ENCODE peak calls at places on chromosomes 1 and 21, in ten cellular contexts. H is keratinocyte; O is A549; S is mucosa of descending colon; D is H1; X is kidney; E is CD4-positive, alpha-beta T cell; F is suprapubic skin; M is stomach; T is body of pancreas. U is an unnamed sample. For H3K9me3, the result is how much of the 10 kb centered on the place peaks cover.

GRCh38 chr1:94832446-94832845 is 12.3 kb downstream of the SLC44A3 start:
- DNase-seq in H (no peak), O (no peak), S (no peak), D (no peak), X (no peak), E (no peak), F (no peak), M (no peak), T (no peak), U (no peak)

GRCh38 chr1:153001382-153001781 is at the start of gene SPRR3:
- DNase-seq in H (no peak), O (no peak), S (no peak), D (no peak), X (no peak), E (no peak), F (no peak), M (no peak), T (no peak), U (no peak)

GRCh38 chr1:18941221-18942141 is 15.0 kb downstream of the IFFO2 start:
- DNase-seq in H (no peak), O (peak), S (no peak), D (no peak), X (peak), E (no peak), F (no peak), M (no peak), T (peak), U (no peak)

GRCh38 chr21:40841524-40842196 is 5.3 kb downstream of the DSCAM start:
- DNase-seq in H (no peak), O (peak), S (peak), D (peak), X (peak), E (no peak), F (no peak), M (peak), T (peak), U (peak)

GRCh38 chr1:11594222-11594621 is 60.0 kb downstream of the FBXO2 start:
- DNase-seq in H (no peak), O (peak), S (no peak), D (peak), X (no peak), E (no peak), F (no peak), M (no peak), T (no peak), U (no peak)

GRCh38 chr1:193533883-193534282 is 347.5 kb upstream of the B3GALT2 start:
- DNase-seq in H (no peak), O (no peak), S (no peak), D (no peak), X (no peak), E (no peak), F (no peak), M (no peak), T (no peak), U (no peak)

GRCh38 chr1:75616436-75617433 is 5.8 kb upstream of the SLC44A5 start:
- DNase-seq in H (no peak), O (no peak), S (peak), D (no peak), X (peak), E (no peak), F (peak), M (no peak), T (no peak), U (peak)

GRCh38 chr1:200096774-200097173 is 69.3 kb downstream of the NR5A2 start:
- DNase-seq in H (no peak), O (no peak), S (no peak), D (no peak), X (no peak), E (no peak), F (no peak), M (no peak), T (no peak), U (no peak)

GRCh38 chr1:49765034-49765433 is 258.7 kb downstream of the AGBL4 start:
- DNase-seq in H (no peak), O (no peak), S (no peak), D (no peak), X (no peak), E (no peak), F (no peak), M (no peak), T (peak), U (no peak)

GRCh38 chr1:159823401-159823800 is 3.3 kb upstream of the SLAMF8 start:
- DNase-seq in H (no peak), O (no peak), S (peak), D (no peak), X (no peak), E (no peak), F (no peak), M (no peak), T (no peak), U (no peak)

GRCh38 chr1:18175530-18176377 is 68.2 kb downstream of the IGSF21 start:
- DNase-seq in H (no peak), O (no peak), S (no peak), D (no peak), X (no peak), E (no peak), F (no peak), M (peak), T (peak), U (no peak)

GRCh38 chr1:66217021-66217420 is 316.9 kb upstream of the SGIP1 start:
- DNase-seq in H (no peak), O (peak), S (no peak), D (no peak), X (no peak), E (no peak), F (no peak), M (no peak), T (no peak), U (no peak)
- H3K9me3 ChIP-seq in H (under half), O (under half), S (under half), D (under half), X (under half), E (under half), F (under half), M (under half), T (under half), U (under half)

DNA sequence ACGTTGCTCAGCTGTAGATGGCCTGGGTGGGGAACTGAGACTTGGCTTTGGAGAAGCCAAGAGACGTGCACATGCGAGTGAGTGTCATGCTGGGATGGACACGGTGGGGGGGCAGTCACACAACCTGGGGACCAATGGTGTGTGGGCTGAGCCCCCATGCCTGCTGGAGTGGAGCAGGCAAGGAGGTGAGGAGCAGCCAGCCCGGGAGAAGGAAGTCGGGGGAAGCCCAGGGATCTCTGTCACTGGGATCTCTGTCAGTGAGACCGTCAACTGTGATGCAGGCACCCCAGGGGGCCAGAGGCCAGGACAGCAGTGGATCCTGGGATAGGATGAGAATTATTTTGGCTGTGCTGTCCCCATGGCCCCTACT is 11.0 kb upstream of the ZNF669 start:
- DNase-seq in H (no peak), O (no peak), S (no peak), D (no peak), X (no peak), E (no peak), F (no peak), M (no peak), T (no peak), U (no peak)
- H3K9me3 ChIP-seq in H (under half), O (under half), S (under half), D (under half), X (under half), E (under half), F (under half), M (under half), T (under half), U (under half)

GRCh38 chr1:179714159-179714558 is 28.9 kb upstream of the FAM163A start:
- DNase-seq in H (no peak), O (no peak), S (no peak), D (no peak), X (no peak), E (no peak), F (no peak), M (no peak), T (no peak), U (no peak)

GRCh38 chr1:179714623-179715022 is 28.5 kb upstream of the FAM163A start:
- DNase-seq in H (no peak), O (no peak), S (no peak), D (no peak), X (no peak), E (no peak), F (no peak), M (no peak), T (no peak), U (no peak)

DNA sequence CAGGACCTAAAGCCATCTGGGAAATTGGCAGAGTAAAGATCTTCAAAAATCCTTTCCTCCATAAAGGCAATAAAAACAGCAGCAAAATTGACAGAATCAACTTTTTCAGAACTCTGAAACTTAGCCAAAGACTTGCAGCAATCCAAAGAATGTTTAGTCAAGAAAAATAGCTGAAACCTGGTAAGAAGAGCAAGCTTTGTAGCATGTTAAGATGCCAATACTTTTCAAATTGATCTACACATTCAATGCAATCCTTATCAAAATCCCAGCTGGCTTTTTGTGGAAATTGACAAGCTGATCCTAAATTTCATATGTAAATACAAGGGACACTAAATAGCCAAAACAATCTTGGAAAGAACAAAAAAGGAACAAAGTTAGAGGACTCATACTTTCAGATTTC is 23.8 kb upstream of the FAM163A start:
- DNase-seq in H (no peak), O (no peak), S (no peak), D (no peak), X (no peak), E (no peak), F (no peak), M (no peak), T (no peak), U (no peak)
- H3K9me3 ChIP-seq in H (under half), O (under half), S (under half), D (under half), X (under half), E (under half), F (under half), M (half or more), T (under half), U (under half)

GRCh38 chr21:24148461-24148860 is 1458.8 kb downstream of the MRPL39 start:
- DNase-seq in H (no peak), O (no peak), S (no peak), D (no peak), X (no peak), E (no peak), F (no peak), M (no peak), T (no peak), U (no peak)
- H3K9me3 ChIP-seq in H (under half), O (under half), S (under half), D (under half), X (under half), E (under half), F (under half), M (under half), T (under half), U (under half)

GRCh38 chr1:110962892-110963665 is 643 bp downstream of the LRIF1 start:
- DNase-seq in H (no peak), O (peak), S (peak), D (peak), X (peak), E (peak), F (peak), M (peak), T (peak), U (peak)

GRCh38 chr1:110960777-110961420 is 2.8 kb downstream of the LRIF1 start:
- DNase-seq in H (no peak), O (no peak), S (no peak), D (no peak), X (no peak), E (no peak), F (no peak), M (no peak), T (no peak), U (no peak)

GRCh38 chr1:110963666-110964399 is at the start of gene LRIF1:
- DNase-seq in H (peak), O (peak), S (peak), D (peak), X (peak), E (peak), F (peak), M (peak), T (peak), U (peak)

GRCh38 chr1:110964400-110964903 is 730 bp upstream of the LRIF1 start:
- DNase-seq in H (no peak), O (no peak), S (no peak), D (no peak), X (no peak), E (no peak), F (no peak), M (no peak), T (no peak), U (no peak)

GRCh38 chr1:110961902-110962301 is 1.8 kb downstream of the LRIF1 start:
- DNase-seq in H (no peak), O (no peak), S (no peak), D (no peak), X (no peak), E (no peak), F (no peak), M (no peak), T (no peak), U (no peak)
- H3K9me3 ChIP-seq in H (under half), O (under half), S (under half), D (under half), X (under half), E (half or more), F (under half), M (half or more), T (under half), U (under half)

GRCh38 chr1:5394111-5394510 is 598.1 kb downstream of the NPHP4 start:
- DNase-seq in H (no peak), O (no peak), S (no peak), D (no peak), X (no peak), E (no peak), F (no peak), M (no peak), T (no peak), U (no peak)
- H3K9me3 ChIP-seq in H (under half), O (under half), S (under half), D (under half), X (under half), E (under half), F (under half), M (under half), T (under half), U (under half)

DNA sequence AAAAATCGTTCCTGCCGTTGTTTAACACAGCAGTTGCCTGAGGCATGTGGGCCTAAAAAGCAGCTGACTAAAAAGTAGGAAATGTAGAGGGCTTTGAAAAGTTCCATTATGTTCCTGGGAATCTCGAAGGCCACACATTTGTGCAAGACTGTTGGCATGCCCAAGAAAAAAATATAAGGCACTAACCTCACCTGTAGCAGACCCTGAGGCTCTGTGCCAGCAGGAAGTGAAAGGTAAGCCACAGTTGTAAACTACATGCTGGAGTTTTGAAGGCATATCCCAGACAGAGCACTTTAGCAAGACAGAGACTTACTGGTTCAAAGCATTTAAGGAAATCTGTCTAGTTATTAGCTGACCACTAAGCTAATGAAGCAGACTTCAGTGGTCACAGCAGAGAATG is 52.7 kb downstream of the TRMT1L start:
- DNase-seq in H (no peak), O (no peak), S (peak), D (no peak), X (no peak), E (no peak), F (no peak), M (no peak), T (no peak), U (no peak)
- H3K9me3 ChIP-seq in H (under half), O (under half), S (under half), D (under half), X (under half), E (under half), F (under half), M (under half), T (under half), U (under half)